ENCODE peak calls at places on chromosomes 3 and 15, in eight cellular contexts. One of them, this sample, is unnamed.

GRCh38 chr3:105827101-105827634 is 41.6 kb downstream of the CBLB start:
- DNase-seq in activated CD4-positive, alpha-beta T cell treated with anti-CD3 and anti-CD28 coated beads, Interleukin-2, amount 50 U/mL, for 1 hour: no peak
- DNase-seq in PC-3: no peak
- DNase-seq in GM23248: peak
- DNase-seq in lower lobe of right lung: no peak
- DNase-seq in ovary: no peak
- DNase-seq in stimulated activated CD4-positive, alpha-beta T cell treated with anti-CD3 and anti-CD28 coated beads, TNF-alpha, amount 100 ng/mL, for 24 hours: no peak
- DNase-seq in T-helper 2 cell: peak
- DNase-seq in this sample: no peak

GRCh38 chr15:74988007-74988800 is 7.2 kb upstream of the SCAMP5 start:
- DNase-seq in PC-3: peak
- DNase-seq in stimulated activated CD4-positive, alpha-beta T cell treated with anti-CD3 and anti-CD28 coated beads, TNF-alpha, amount 100 ng/mL, for 24 hours: no peak
- DNase-seq in T-helper 2 cell: peak
- DNase-seq in lower lobe of right lung: peak
- DNase-seq in activated CD4-positive, alpha-beta T cell treated with anti-CD3 and anti-CD28 coated beads, Interleukin-2, amount 50 U/mL, for 1 hour: peak
- DNase-seq in GM23248: peak
- DNase-seq in ovary: peak
- DNase-seq in this sample: no peak

GRCh38 chr3:42710323-42711021 is 7.9 kb upstream of the HHATL start:
- DNase-seq in PC-3: no peak
- DNase-seq in ovary: peak
- DNase-seq in activated CD4-positive, alpha-beta T cell treated with anti-CD3 and anti-CD28 coated beads, Interleukin-2, amount 50 U/mL, for 1 hour: no peak
- DNase-seq in T-helper 2 cell: no peak
- DNase-seq in stimulated activated CD4-positive, alpha-beta T cell treated with anti-CD3 and anti-CD28 coated beads, TNF-alpha, amount 100 ng/mL, for 24 hours: no peak
- DNase-seq in lower lobe of right lung: no peak
- DNase-seq in GM23248: no peak
- DNase-seq in this sample: no peak

GRCh38 chr15:33028495-33028894 is 166.0 kb downstream of the FMN1 start:
- DNase-seq in PC-3: no peak
- DNase-seq in lower lobe of right lung: no peak
- DNase-seq in ovary: no peak
- DNase-seq in activated CD4-positive, alpha-beta T cell treated with anti-CD3 and anti-CD28 coated beads, Interleukin-2, amount 50 U/mL, for 1 hour: no peak
- DNase-seq in stimulated activated CD4-positive, alpha-beta T cell treated with anti-CD3 and anti-CD28 coated beads, TNF-alpha, amount 100 ng/mL, for 24 hours: no peak
- DNase-seq in GM23248: no peak
- DNase-seq in T-helper 2 cell: no peak
- DNase-seq in this sample: peak

GRCh38 chr3:42387802-42388651 is 22.4 kb downstream of the LYZL4 start:
- DNase-seq in T-helper 2 cell: peak
- DNase-seq in activated CD4-positive, alpha-beta T cell treated with anti-CD3 and anti-CD28 coated beads, Interleukin-2, amount 50 U/mL, for 1 hour: peak
- DNase-seq in stimulated activated CD4-positive, alpha-beta T cell treated with anti-CD3 and anti-CD28 coated beads, TNF-alpha, amount 100 ng/mL, for 24 hours: no peak
- DNase-seq in PC-3: peak
- DNase-seq in GM23248: no peak
- DNase-seq in ovary: no peak
- DNase-seq in lower lobe of right lung: no peak
- DNase-seq in this sample: no peak

GRCh38 chr3:193016437-193016887 is 98.8 kb upstream of the MB21D2 start:
- DNase-seq in lower lobe of right lung: no peak
- DNase-seq in stimulated activated CD4-positive, alpha-beta T cell treated with anti-CD3 and anti-CD28 coated beads, TNF-alpha, amount 100 ng/mL, for 24 hours: no peak
- DNase-seq in GM23248: no peak
- DNase-seq in ovary: peak
- DNase-seq in T-helper 2 cell: no peak
- DNase-seq in PC-3: peak
- DNase-seq in activated CD4-positive, alpha-beta T cell treated with anti-CD3 and anti-CD28 coated beads, Interleukin-2, amount 50 U/mL, for 1 hour: no peak
- DNase-seq in this sample: no peak

GRCh38 chr3:62758296-62759066 is 116.7 kb downstream of the CADPS start:
- DNase-seq in ovary: no peak
- DNase-seq in T-helper 2 cell: no peak
- DNase-seq in PC-3: no peak
- DNase-seq in stimulated activated CD4-positive, alpha-beta T cell treated with anti-CD3 and anti-CD28 coated beads, TNF-alpha, amount 100 ng/mL, for 24 hours: no peak
- DNase-seq in activated CD4-positive, alpha-beta T cell treated with anti-CD3 and anti-CD28 coated beads, Interleukin-2, amount 50 U/mL, for 1 hour: no peak
- DNase-seq in lower lobe of right lung: no peak
- DNase-seq in GM23248: no peak
- DNase-seq in this sample: no peak

GRCh38 chr3:9416139-9416780 is 18.8 kb downstream of the SETD5 start:
- DNase-seq in stimulated activated CD4-positive, alpha-beta T cell treated with anti-CD3 and anti-CD28 coated beads, TNF-alpha, amount 100 ng/mL, for 24 hours: no peak
- DNase-seq in lower lobe of right lung: no peak
- DNase-seq in PC-3: no peak
- DNase-seq in T-helper 2 cell: no peak
- DNase-seq in ovary: no peak
- DNase-seq in GM23248: peak
- DNase-seq in activated CD4-positive, alpha-beta T cell treated with anti-CD3 and anti-CD28 coated beads, Interleukin-2, amount 50 U/mL, for 1 hour: no peak
- DNase-seq in this sample: peak

GRCh38 chr15:28086175-28086703 is 12.9 kb downstream of the OCA2 start:
- DNase-seq in stimulated activated CD4-positive, alpha-beta T cell treated with anti-CD3 and anti-CD28 coated beads, TNF-alpha, amount 100 ng/mL, for 24 hours: no peak
- DNase-seq in GM23248: peak
- DNase-seq in lower lobe of right lung: no peak
- DNase-seq in PC-3: peak
- DNase-seq in activated CD4-positive, alpha-beta T cell treated with anti-CD3 and anti-CD28 coated beads, Interleukin-2, amount 50 U/mL, for 1 hour: peak
- DNase-seq in ovary: no peak
- DNase-seq in T-helper 2 cell: peak
- DNase-seq in this sample: peak

GRCh38 chr15:57769266-57769665 is 62.8 kb downstream of the POLR2M start:
- DNase-seq in ovary: no peak
- DNase-seq in GM23248: peak
- DNase-seq in activated CD4-positive, alpha-beta T cell treated with anti-CD3 and anti-CD28 coated beads, Interleukin-2, amount 50 U/mL, for 1 hour: no peak
- DNase-seq in PC-3: no peak
- DNase-seq in lower lobe of right lung: no peak
- DNase-seq in stimulated activated CD4-positive, alpha-beta T cell treated with anti-CD3 and anti-CD28 coated beads, TNF-alpha, amount 100 ng/mL, for 24 hours: no peak
- DNase-seq in T-helper 2 cell: no peak
- DNase-seq in this sample: peak

GRCh38 chr15:25763206-25763880 is 99.8 kb downstream of the ATP10A start:
- DNase-seq in lower lobe of right lung: no peak
- DNase-seq in activated CD4-positive, alpha-beta T cell treated with anti-CD3 and anti-CD28 coated beads, Interleukin-2, amount 50 U/mL, for 1 hour: no peak
- DNase-seq in T-helper 2 cell: no peak
- DNase-seq in GM23248: peak
- DNase-seq in PC-3: no peak
- DNase-seq in stimulated activated CD4-positive, alpha-beta T cell treated with anti-CD3 and anti-CD28 coated beads, TNF-alpha, amount 100 ng/mL, for 24 hours: no peak
- DNase-seq in ovary: no peak
- DNase-seq in this sample: peak

GRCh38 chr3:14871456-14872200 is 52.9 kb downstream of the FGD5 start:
- DNase-seq in stimulated activated CD4-positive, alpha-beta T cell treated with anti-CD3 and anti-CD28 coated beads, TNF-alpha, amount 100 ng/mL, for 24 hours: no peak
- DNase-seq in PC-3: no peak
- DNase-seq in T-helper 2 cell: no peak
- DNase-seq in GM23248: no peak
- DNase-seq in ovary: no peak
- DNase-seq in lower lobe of right lung: no peak
- DNase-seq in activated CD4-positive, alpha-beta T cell treated with anti-CD3 and anti-CD28 coated beads, Interleukin-2, amount 50 U/mL, for 1 hour: no peak
- DNase-seq in this sample: no peak

GRCh38 chr15:43509002-43509922 is 8.1 kb upstream of the MAP1A start:
- DNase-seq in T-helper 2 cell: no peak
- DNase-seq in lower lobe of right lung: no peak
- DNase-seq in activated CD4-positive, alpha-beta T cell treated with anti-CD3 and anti-CD28 coated beads, Interleukin-2, amount 50 U/mL, for 1 hour: no peak
- DNase-seq in stimulated activated CD4-positive, alpha-beta T cell treated with anti-CD3 and anti-CD28 coated beads, TNF-alpha, amount 100 ng/mL, for 24 hours: no peak
- DNase-seq in PC-3: no peak
- DNase-seq in GM23248: peak
- DNase-seq in ovary: peak
- DNase-seq in this sample: peak

GRCh38 chr3:69999191-70000027 is at the start of gene SAMMSON:
- DNase-seq in PC-3: peak
- DNase-seq in stimulated activated CD4-positive, alpha-beta T cell treated with anti-CD3 and anti-CD28 coated beads, TNF-alpha, amount 100 ng/mL, for 24 hours: no peak
- DNase-seq in ovary: peak
- DNase-seq in activated CD4-positive, alpha-beta T cell treated with anti-CD3 and anti-CD28 coated beads, Interleukin-2, amount 50 U/mL, for 1 hour: no peak
- DNase-seq in lower lobe of right lung: no peak
- DNase-seq in T-helper 2 cell: no peak
- DNase-seq in GM23248: peak
- DNase-seq in this sample: no peak

GRCh38 chr15:39934415-39935044 is 615 bp downstream of the EIF2AK4 start:
- DNase-seq in GM23248: peak
- DNase-seq in activated CD4-positive, alpha-beta T cell treated with anti-CD3 and anti-CD28 coated beads, Interleukin-2, amount 50 U/mL, for 1 hour: no peak
- DNase-seq in ovary: no peak
- DNase-seq in stimulated activated CD4-positive, alpha-beta T cell treated with anti-CD3 and anti-CD28 coated beads, TNF-alpha, amount 100 ng/mL, for 24 hours: no peak
- DNase-seq in lower lobe of right lung: no peak
- DNase-seq in PC-3: peak
- DNase-seq in T-helper 2 cell: peak
- DNase-seq in this sample: peak

GRCh38 chr3:119148493-119149180 is 2.7 kb downstream of the TEX55 start:
- DNase-seq in PC-3: peak
- DNase-seq in T-helper 2 cell: no peak
- DNase-seq in activated CD4-positive, alpha-beta T cell treated with anti-CD3 and anti-CD28 coated beads, Interleukin-2, amount 50 U/mL, for 1 hour: no peak
- DNase-seq in ovary: no peak
- DNase-seq in GM23248: peak
- DNase-seq in lower lobe of right lung: no peak
- DNase-seq in stimulated activated CD4-positive, alpha-beta T cell treated with anti-CD3 and anti-CD28 coated beads, TNF-alpha, amount 100 ng/mL, for 24 hours: no peak
- DNase-seq in this sample: peak

This sample was measured in GM03348.